ENCODE peak calls at places on chromosomes 1 and 21, in ten cellular contexts. C is BE2C, N is A549, F is neural crest cell, R is left lung, W is ascending aorta, E is ovary, D is heart right ventricle, L is tibial artery, J is pancreas. V is an unnamed sample.

GRCh38 chr1:161838885-161839284 is 72.8 kb downstream of the ATF6 start:
- DNase-seq in E (no peak), N (no peak), W (no peak), F (no peak), J (no peak), L (no peak), D (no peak), C (no peak), R (no peak), V (no peak)

GRCh38 chr1:12629974-12630760 is 12.2 kb upstream of the DHRS3 start:
- DNase-seq in F (no peak), J (no peak), E (no peak), C (no peak), L (no peak), W (no peak), N (no peak), D (no peak), R (no peak), V (no peak)

GRCh38 chr1:145782166-145783099 is 41.5 kb downstream of the RNF115 start:
- DNase-seq in J (no peak), R (no peak), W (no peak), N (peak), D (no peak), F (no peak), E (no peak), C (no peak), L (no peak), V (no peak)

GRCh38 chr1:206709772-206710456 is 25.2 kb downstream of the MAPKAPK2 start:
- DNase-seq in C (no peak), F (no peak), N (peak), R (no peak), J (no peak), L (no peak), D (no peak), E (no peak), W (no peak), V (no peak)

GRCh38 chr1:18816808-18817207 is 42.7 kb downstream of the TAS1R2 start:
- DNase-seq in W (no peak), F (no peak), C (no peak), L (no peak), R (no peak), E (no peak), J (no peak), N (no peak), D (no peak), V (no peak)

GRCh38 chr21:42749226-42749625 is 95.8 kb downstream of the PDE9A start:
- DNase-seq in R (peak), L (no peak), N (no peak), D (no peak), W (no peak), J (no peak), F (no peak), C (peak), E (no peak), V (no peak)

GRCh38 chr1:151847867-151848596 is 5.5 kb downstream of the THEM5 start:
- DNase-seq in R (no peak), N (no peak), L (no peak), W (no peak), C (peak), J (no peak), D (no peak), F (no peak), E (no peak), V (no peak)

GRCh38 chr1:190377294-190377693 is 100.4 kb downstream of the BRINP3 start:
- DNase-seq in L (no peak), E (no peak), N (no peak), D (no peak), J (no peak), F (no peak), R (no peak), C (no peak), W (no peak), V (no peak)

GRCh38 chr1:64173300-64173940 is 30.0 kb upstream of the UBE2U start:
- DNase-seq in R (no peak), E (no peak), D (no peak), W (no peak), F (no peak), N (no peak), J (no peak), L (no peak), C (peak), V (no peak)

GRCh38 chr1:8443558-8444194 is 125.8 kb downstream of the SLC45A1 start:
- DNase-seq in J (no peak), C (no peak), F (no peak), D (no peak), W (no peak), L (no peak), N (no peak), E (no peak), R (no peak), V (no peak)

GRCh38 chr1:202282596-202283283 is 59.0 kb downstream of the UBE2T start:
- DNase-seq in L (no peak), D (no peak), W (no peak), J (no peak), N (no peak), R (peak), E (no peak), F (no peak), C (no peak), V (no peak)

GRCh38 chr1:154219511-154219910 is 1.2 kb upstream of the UBAP2L start:
- DNase-seq in J (no peak), D (no peak), E (no peak), L (peak), C (no peak), N (no peak), W (no peak), F (no peak), R (no peak), V (no peak)

GRCh38 chr1:56578664-56578962 is 750 bp downstream of the PLPP3 start:
- DNase-seq in F (no peak), C (no peak), W (no peak), E (peak), D (peak), L (no peak), N (no peak), J (no peak), R (peak), V (peak)

GRCh38 chr1:171486048-171486519 is 754 bp downstream of the PRRC2C start:
- DNase-seq in N (peak), J (no peak), R (no peak), W (no peak), D (no peak), E (no peak), L (no peak), C (no peak), F (no peak), V (no peak)

GRCh38 chr1:94617139-94617805 is 75.7 kb upstream of the F3 start:
- DNase-seq in F (no peak), D (no peak), E (no peak), L (no peak), C (no peak), R (no peak), W (no peak), J (no peak), N (no peak), V (no peak)

GRCh38 chr1:202045699-202046098 is 35.3 kb downstream of the ELF3 start:
- DNase-seq in J (no peak), N (no peak), D (no peak), L (no peak), E (no peak), F (no peak), C (no peak), R (no peak), W (no peak), V (no peak)

GRCh38 chr1:56803561-56804156 is 15.5 kb downstream of the FYB2 start:
- DNase-seq in R (no peak), E (no peak), D (no peak), N (peak), W (no peak), F (peak), J (no peak), L (no peak), C (peak), V (peak)

GRCh38 chr1:235918032-235918431 is 51.3 kb upstream of the LYST start:
- DNase-seq in L (no peak), E (peak), W (no peak), F (no peak), N (no peak), R (no peak), J (no peak), D (no peak), C (peak), V (no peak)

GRCh38 chr1:231724876-231725647 is 98.5 kb downstream of the DISC1 start:
- DNase-seq in D (no peak), C (peak), W (no peak), N (peak), R (no peak), F (peak), E (peak), J (no peak), L (no peak), V (peak)

GRCh38 chr21:34812510-34813265 is 143.9 kb downstream of the CLIC6 start:
- DNase-seq in F (no peak), J (no peak), D (no peak), E (no peak), N (peak), R (no peak), W (no peak), L (no peak), C (no peak), V (no peak)

GRCh38 chr1:231059566-231060193 is 19.6 kb upstream of the FAM89A start:
- DNase-seq in L (no peak), C (peak), J (no peak), E (no peak), W (no peak), N (no peak), F (no peak), R (no peak), D (no peak), V (no peak)

GRCh38 chr1:47623174-47623940 is 185.5 kb downstream of the FOXD2 start:
- DNase-seq in R (no peak), J (no peak), N (no peak), C (no peak), E (no peak), W (no peak), L (no peak), D (no peak), F (no peak), V (peak)

GRCh38 chr1:19435181-19435580 is 50.2 kb downstream of the CAPZB start:
- DNase-seq in C (no peak), L (peak), E (no peak), D (no peak), F (no peak), W (no peak), R (no peak), J (no peak), N (no peak), V (no peak)

GRCh38 chr1:212254853-212255363 is 30.3 kb upstream of the PPP2R5A start:
- DNase-seq in W (no peak), L (no peak), C (peak), N (peak), J (no peak), E (no peak), R (no peak), F (no peak), D (no peak), V (no peak)

GRCh38 chr1:29958271-29958670 is 721.9 kb downstream of the PTPRU start:
- DNase-seq in C (no peak), L (no peak), J (no peak), D (no peak), W (no peak), E (no peak), N (no peak), R (no peak), F (no peak), V (no peak)

GRCh38 chr1:58739851-58740466 is 40.1 kb upstream of the MYSM1 start:
- DNase-seq in E (no peak), R (no peak), N (peak), J (no peak), F (peak), W (no peak), L (no peak), C (peak), D (no peak), V (peak)

GRCh38 chr1:77538956-77539509 is 143.4 kb downstream of the ZZZ3 start:
- DNase-seq in N (peak), W (no peak), F (no peak), J (no peak), E (no peak), R (no peak), D (no peak), L (peak), C (no peak), V (no peak)

GRCh38 chr1:183233113-183233512 is 47.0 kb downstream of the LAMC2 start:
- DNase-seq in L (no peak), C (no peak), J (no peak), R (no peak), W (no peak), N (no peak), F (no peak), E (no peak), D (no peak), V (no peak)
- TF ChIP-seq CTCF in L (no peak), C (no peak), J (no peak), R (no peak), W (no peak), N (no peak), F (no peak), E (no peak), D (no peak), V (no peak)

GRCh38 chr1:106189780-106190179 is 866.7 kb upstream of the PRMT6 start:
- DNase-seq in R (no peak), C (no peak), W (no peak), E (no peak), F (no peak), D (no peak), N (no peak), L (no peak), J (no peak), V (no peak)
- TF ChIP-seq CTCF in R (no peak), C (no peak), W (no peak), E (no peak), F (no peak), D (no peak), N (no peak), L (no peak), J (no peak), V (no peak)

DNA sequence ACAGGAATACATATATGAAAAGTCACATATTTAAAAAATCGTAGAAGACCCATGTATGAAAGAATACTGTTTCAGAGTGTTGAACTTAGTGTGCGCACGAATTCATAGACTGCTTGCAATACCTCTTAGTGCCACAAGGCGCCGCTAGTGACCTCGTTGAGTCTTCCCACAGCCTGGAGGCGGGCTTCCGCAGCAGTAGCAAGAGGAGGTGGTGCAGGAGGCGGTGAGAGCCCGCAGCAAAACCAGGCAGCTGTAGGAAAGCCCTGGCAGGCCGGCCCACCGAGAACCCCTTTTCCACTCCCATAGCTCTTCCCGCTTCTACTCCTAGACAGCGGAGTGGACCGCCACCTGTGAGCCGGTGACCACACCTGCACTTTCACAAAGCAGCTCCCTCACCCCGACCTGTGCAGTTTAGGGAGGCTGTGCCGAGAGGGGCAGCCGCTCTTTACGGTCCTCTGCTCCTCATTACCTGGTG is 23.5 kb downstream of the MTARC1 start:
- DNase-seq in E (peak), D (peak), C (peak), N (peak), W (no peak), R (peak), J (peak), F (peak), L (peak), V (peak)
- TF ChIP-seq CTCF in E (peak), D (peak), C (peak), N (peak), W (peak), R (peak), J (peak), F (peak), L (peak), V (peak)

GRCh38 chr1:31335007-31335406 is 37.9 kb downstream of the FABP3 start:
- DNase-seq in F (no peak), J (no peak), D (no peak), R (no peak), W (no peak), C (no peak), N (peak), E (no peak), L (no peak), V (no peak)
- TF ChIP-seq CTCF in F (peak), J (no peak), D (peak), R (no peak), W (peak), C (peak), N (peak), E (peak), L (peak), V (peak)

GRCh38 chr1:225556694-225557093 is 96.2 kb downstream of the ENAH start:
- DNase-seq in D (no peak), R (no peak), C (no peak), F (no peak), N (no peak), W (no peak), L (no peak), J (no peak), E (no peak), V (no peak)

GRCh38 chr1:225549821-225550220 is 103.1 kb downstream of the ENAH start:
- DNase-seq in J (no peak), E (no peak), D (no peak), N (no peak), W (no peak), L (no peak), F (no peak), C (no peak), R (no peak), V (no peak)

GRCh38 chr1:225555821-225556220 is 97.1 kb downstream of the ENAH start:
- DNase-seq in F (no peak), N (no peak), J (no peak), E (no peak), W (no peak), R (no peak), L (no peak), C (no peak), D (no peak), V (no peak)

GRCh38 chr1:225559902-225560301 is 93.0 kb downstream of the ENAH start:
- DNase-seq in F (no peak), E (no peak), C (no peak), R (no peak), J (no peak), D (no peak), N (no peak), W (no peak), L (no peak), V (no peak)

GRCh38 chr1:225554216-225554812 is 98.6 kb downstream of the ENAH start:
- DNase-seq in W (no peak), R (no peak), N (peak), C (no peak), F (no peak), L (no peak), J (no peak), D (no peak), E (no peak), V (no peak)
- TF ChIP-seq CTCF in W (peak), R (peak), N (peak), C (peak), F (peak), L (peak), J (peak), D (peak), E (peak), V (peak)

GRCh38 chr1:193753038-193753756 is 566.8 kb upstream of the B3GALT2 start:
- DNase-seq in F (no peak), L (no peak), D (no peak), W (no peak), J (no peak), C (no peak), E (no peak), R (no peak), N (no peak), V (no peak)

GRCh38 chr1:193754732-193755427 is 568.5 kb upstream of the B3GALT2 start:
- DNase-seq in L (no peak), E (no peak), R (no peak), C (no peak), F (no peak), N (peak), W (no peak), J (no peak), D (no peak), V (no peak)

GRCh38 chr1:193749868-193750267 is 563.5 kb upstream of the B3GALT2 start:
- DNase-seq in C (no peak), J (no peak), E (no peak), L (no peak), F (no peak), R (no peak), D (no peak), W (no peak), N (no peak), V (no peak)

GRCh38 chr1:193755441-193755840 is 569.0 kb upstream of the B3GALT2 start:
- DNase-seq in D (no peak), L (no peak), C (no peak), J (no peak), W (no peak), F (no peak), R (no peak), N (no peak), E (no peak), V (no peak)
- TF ChIP-seq CTCF in D (no peak), L (no peak), C (no peak), J (no peak), W (no peak), F (no peak), R (no peak), N (no peak), E (no peak), V (no peak)

DNA sequence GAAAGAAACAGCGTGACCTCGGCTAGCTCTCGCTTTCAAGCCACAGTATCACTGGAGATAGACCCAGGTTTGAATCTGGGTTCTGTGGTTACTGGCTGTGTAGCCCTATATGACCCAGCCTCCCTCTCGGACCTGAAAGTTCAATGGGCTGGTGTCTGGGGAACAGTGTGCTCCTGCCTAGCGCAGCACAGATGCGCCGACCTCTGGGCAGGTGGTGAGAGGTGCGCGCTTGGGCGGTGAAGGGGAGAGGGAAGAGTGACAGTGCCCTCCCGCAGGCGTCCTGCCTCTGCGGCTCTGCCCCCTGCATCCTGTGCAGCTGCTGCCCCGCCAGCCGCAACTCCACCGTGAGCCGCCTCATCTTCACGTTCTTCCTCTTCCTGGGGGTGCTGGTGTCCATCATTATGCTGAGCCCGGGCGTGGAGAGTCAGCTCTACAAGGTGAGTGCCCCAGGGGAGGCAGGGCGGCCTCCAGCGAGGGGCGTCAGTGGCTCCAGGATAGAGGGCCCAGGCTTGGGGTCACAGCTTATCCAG is 10.5 kb downstream of the SERINC2 start:
- DNase-seq in E (no peak), L (no peak), J (peak), W (no peak), R (no peak), D (no peak), F (no peak), N (no peak), C (no peak), V (no peak)
- TF ChIP-seq CTCF in E (no peak), L (no peak), J (no peak), W (no peak), R (no peak), D (no peak), F (no peak), N (no peak), C (no peak), V (no peak)

GRCh38 chr1:35646043-35646442 is 4.7 kb upstream of the PSMB2 start:
- DNase-seq in C (no peak), W (no peak), N (peak), E (no peak), D (no peak), J (no peak), L (no peak), F (no peak), R (no peak), V (no peak)
- TF ChIP-seq CTCF in C (peak), W (no peak), N (no peak), E (no peak), D (no peak), J (no peak), L (no peak), F (peak), R (no peak), V (no peak)

DNA sequence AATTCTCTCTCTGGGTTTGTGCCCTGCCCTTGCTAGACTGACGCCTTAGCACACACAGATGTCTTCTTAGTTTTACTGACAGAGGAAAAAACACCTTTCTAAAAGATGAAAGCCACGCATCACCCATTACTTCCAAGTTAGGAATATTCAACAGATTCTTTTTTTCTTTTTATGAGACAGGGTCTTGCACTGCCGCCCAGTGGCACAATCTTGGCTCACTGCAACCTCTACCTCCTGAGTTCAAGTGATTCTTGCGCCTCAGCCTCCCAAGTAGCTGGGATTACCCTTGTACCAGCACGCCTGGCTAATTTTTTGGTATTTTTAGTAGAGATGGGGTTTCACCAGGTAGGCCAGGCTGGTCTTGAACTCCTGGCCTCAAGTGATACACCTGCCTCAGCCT is 169.2 kb downstream of the APP start:
- DNase-seq in R (no peak), L (no peak), J (no peak), E (no peak), C (no peak), F (no peak), N (no peak), W (no peak), D (no peak), V (no peak)
- TF ChIP-seq CTCF in R (no peak), L (no peak), J (no peak), E (no peak), C (no peak), F (no peak), N (no peak), W (no peak), D (no peak), V (no peak)

V was measured in endothelial cell.